ENCODE peak calls at places on chromosomes 1 and 21, in six cellular contexts. One of them, this sample, is unnamed.

GRCh38 chr1:88488277-88488676 is 195.8 kb upstream of the PKN2 start:
- DNase-seq in effector memory CD4-positive, alpha-beta T cell: no peak
- DNase-seq in NAMALWA: no peak
- DNase-seq in right lobe of liver: no peak
- DNase-seq in skeletal muscle cell: no peak
- DNase-seq in NCI-H1694: no peak
- DNase-seq in this sample: no peak

GRCh38 chr1:108813326-108813725 is 43.6 kb downstream of the AKNAD1 start:
- DNase-seq in effector memory CD4-positive, alpha-beta T cell: no peak
- DNase-seq in NAMALWA: no peak
- DNase-seq in right lobe of liver: no peak
- DNase-seq in skeletal muscle cell: no peak
- DNase-seq in NCI-H1694: no peak
- DNase-seq in this sample: no peak

GRCh38 chr1:94060720-94061119 is 60.2 kb downstream of the ABCA4 start:
- DNase-seq in effector memory CD4-positive, alpha-beta T cell: no peak
- DNase-seq in NAMALWA: no peak
- DNase-seq in right lobe of liver: no peak
- DNase-seq in skeletal muscle cell: no peak
- DNase-seq in NCI-H1694: no peak
- DNase-seq in this sample: no peak

GRCh38 chr1:52552236-52552504 is 722 bp downstream of the TUT4 start:
- DNase-seq in effector memory CD4-positive, alpha-beta T cell: peak; percentile 66
- DNase-seq in NAMALWA: peak; percentile 86
- DNase-seq in right lobe of liver: peak; percentile 75
- DNase-seq in skeletal muscle cell: peak; percentile 43
- DNase-seq in NCI-H1694: peak; percentile 16
- DNase-seq in this sample: peak; percentile 38

GRCh38 chr1:182351790-182352364 is 39.7 kb downstream of the GLUL start:
- DNase-seq in effector memory CD4-positive, alpha-beta T cell: no peak
- DNase-seq in NAMALWA: no peak
- DNase-seq in right lobe of liver: no peak
- DNase-seq in skeletal muscle cell: no peak
- DNase-seq in NCI-H1694: no peak
- DNase-seq in this sample: no peak

GRCh38 chr1:17071794-17072193 is 18.0 kb upstream of the SDHB start:
- DNase-seq in effector memory CD4-positive, alpha-beta T cell: no peak
- DNase-seq in NAMALWA: no peak
- DNase-seq in right lobe of liver: no peak
- DNase-seq in skeletal muscle cell: no peak
- DNase-seq in NCI-H1694: no peak
- DNase-seq in this sample: no peak

GRCh38 chr21:41283211-41283818 is 33.3 kb upstream of the FAM3B start:
- DNase-seq in effector memory CD4-positive, alpha-beta T cell: no peak
- DNase-seq in NAMALWA: peak; percentile 86
- DNase-seq in right lobe of liver: no peak
- DNase-seq in skeletal muscle cell: peak; percentile 58
- DNase-seq in NCI-H1694: peak; percentile 72
- DNase-seq in this sample: peak; percentile 75

GRCh38 chr1:154186177-154186576 is 5.7 kb downstream of the TPM3 start:
- DNase-seq in effector memory CD4-positive, alpha-beta T cell: peak; percentile 38
- DNase-seq in NAMALWA: peak; percentile 88
- DNase-seq in right lobe of liver: no peak
- DNase-seq in skeletal muscle cell: peak; percentile 43
- DNase-seq in NCI-H1694: peak; percentile 79
- DNase-seq in this sample: peak; percentile 58

GRCh38 chr1:77620273-77620672 is 62.2 kb downstream of the ZZZ3 start:
- DNase-seq in effector memory CD4-positive, alpha-beta T cell: no peak
- DNase-seq in NAMALWA: no peak
- DNase-seq in right lobe of liver: no peak
- DNase-seq in skeletal muscle cell: no peak
- DNase-seq in NCI-H1694: no peak
- DNase-seq in this sample: no peak

GRCh38 chr1:52551476-52552235 is 1.2 kb downstream of the TUT4 start:
- DNase-seq in effector memory CD4-positive, alpha-beta T cell: peak; percentile 13
- DNase-seq in NAMALWA: no peak
- DNase-seq in right lobe of liver: no peak
- DNase-seq in skeletal muscle cell: no peak
- DNase-seq in NCI-H1694: no peak
- DNase-seq in this sample: no peak

GRCh38 chr1:100860397-100860991 is 34.1 kb downstream of the EXTL2 start:
- DNase-seq in effector memory CD4-positive, alpha-beta T cell: no peak
- DNase-seq in NAMALWA: no peak
- DNase-seq in right lobe of liver: no peak
- DNase-seq in skeletal muscle cell: peak; percentile 36
- DNase-seq in NCI-H1694: no peak
- DNase-seq in this sample: no peak

GRCh38 chr1:27598902-27599528 is 4.9 kb downstream of the AHDC1 start:
- DNase-seq in effector memory CD4-positive, alpha-beta T cell: no peak
- DNase-seq in NAMALWA: no peak
- DNase-seq in right lobe of liver: no peak
- DNase-seq in skeletal muscle cell: no peak
- DNase-seq in NCI-H1694: no peak
- DNase-seq in this sample: no peak

GRCh38 chr21:46637952-46638746 is 2.7 kb downstream of the PRMT2 start:
- DNase-seq in effector memory CD4-positive, alpha-beta T cell: no peak
- DNase-seq in NAMALWA: no peak
- DNase-seq in right lobe of liver: no peak
- DNase-seq in skeletal muscle cell: no peak
- DNase-seq in NCI-H1694: no peak
- DNase-seq in this sample: no peak

GRCh38 chr1:166490437-166490784 is 323.6 kb upstream of the FAM78B start:
- DNase-seq in effector memory CD4-positive, alpha-beta T cell: no peak
- DNase-seq in NAMALWA: no peak
- DNase-seq in right lobe of liver: no peak
- DNase-seq in skeletal muscle cell: no peak
- DNase-seq in NCI-H1694: no peak
- DNase-seq in this sample: no peak

GRCh38 chr1:162696286-162696862 is 64.1 kb downstream of the DDR2 start:
- DNase-seq in effector memory CD4-positive, alpha-beta T cell: no peak
- DNase-seq in NAMALWA: no peak
- DNase-seq in right lobe of liver: no peak
- DNase-seq in skeletal muscle cell: peak; percentile 91
- DNase-seq in NCI-H1694: peak; percentile 82
- DNase-seq in this sample: peak; percentile 63

GRCh38 chr1:35180776-35181374 is 12.1 kb downstream of the SFPQ start:
- DNase-seq in effector memory CD4-positive, alpha-beta T cell: no peak
- DNase-seq in NAMALWA: peak; percentile 45
- DNase-seq in right lobe of liver: no peak
- DNase-seq in skeletal muscle cell: no peak
- DNase-seq in NCI-H1694: no peak
- DNase-seq in this sample: no peak

GRCh38 chr1:21896652-21897532 is 40.2 kb downstream of the HSPG2 start:
- DNase-seq in effector memory CD4-positive, alpha-beta T cell: no peak
- DNase-seq in NAMALWA: no peak
- DNase-seq in right lobe of liver: peak; percentile 57
- DNase-seq in skeletal muscle cell: no peak
- DNase-seq in NCI-H1694: no peak
- DNase-seq in this sample: no peak

GRCh38 chr1:214312530-214313051 is 31.6 kb downstream of the SMYD2 start:
- DNase-seq in effector memory CD4-positive, alpha-beta T cell: no peak
- DNase-seq in NAMALWA: no peak
- DNase-seq in right lobe of liver: peak; percentile 79
- DNase-seq in skeletal muscle cell: no peak
- DNase-seq in NCI-H1694: no peak
- DNase-seq in this sample: no peak

GRCh38 chr1:224929335-224930237 is at the start of gene DNAH14:
- DNase-seq in effector memory CD4-positive, alpha-beta T cell: no peak
- DNase-seq in NAMALWA: no peak
- DNase-seq in right lobe of liver: peak; percentile 94
- DNase-seq in skeletal muscle cell: peak; percentile 34
- DNase-seq in NCI-H1694: no peak
- DNase-seq in this sample: peak; percentile 79

GRCh38 chr1:28110555-28110954 is 22.1 kb upstream of the EYA3 start:
- DNase-seq in effector memory CD4-positive, alpha-beta T cell: no peak
- DNase-seq in NAMALWA: no peak
- DNase-seq in right lobe of liver: no peak
- DNase-seq in skeletal muscle cell: no peak
- DNase-seq in NCI-H1694: no peak
- DNase-seq in this sample: no peak

GRCh38 chr1:220889848-220890287 is 10.6 kb downstream of the HLX start:
- DNase-seq in effector memory CD4-positive, alpha-beta T cell: no peak
- DNase-seq in NAMALWA: no peak
- DNase-seq in right lobe of liver: no peak
- DNase-seq in skeletal muscle cell: no peak
- DNase-seq in NCI-H1694: no peak
- DNase-seq in this sample: no peak

GRCh38 chr1:58968360-58968952 is 184.6 kb upstream of the JUN start:
- DNase-seq in effector memory CD4-positive, alpha-beta T cell: no peak
- DNase-seq in NAMALWA: peak; percentile 50
- DNase-seq in right lobe of liver: peak; percentile 88
- DNase-seq in skeletal muscle cell: peak; percentile 39
- DNase-seq in NCI-H1694: no peak
- DNase-seq in this sample: no peak

GRCh38 chr1:236158719-236159118 is 16.4 kb downstream of the GPR137B start:
- DNase-seq in effector memory CD4-positive, alpha-beta T cell: no peak
- DNase-seq in NAMALWA: no peak
- DNase-seq in right lobe of liver: no peak
- DNase-seq in skeletal muscle cell: no peak
- DNase-seq in NCI-H1694: no peak
- DNase-seq in this sample: no peak

GRCh38 chr1:229867726-229868125 is 199.3 kb upstream of the GALNT2 start:
- DNase-seq in effector memory CD4-positive, alpha-beta T cell: no peak
- DNase-seq in NAMALWA: no peak
- DNase-seq in right lobe of liver: no peak
- DNase-seq in skeletal muscle cell: no peak
- DNase-seq in NCI-H1694: no peak
- DNase-seq in this sample: no peak

GRCh38 chr21:43884012-43884860 is 19.2 kb downstream of the AGPAT3 start:
- DNase-seq in effector memory CD4-positive, alpha-beta T cell: peak; percentile 18
- DNase-seq in NAMALWA: no peak
- DNase-seq in right lobe of liver: no peak
- DNase-seq in skeletal muscle cell: no peak
- DNase-seq in NCI-H1694: no peak
- DNase-seq in this sample: no peak

GRCh38 chr21:41600556-41600955 is 92.6 kb upstream of the TMPRSS2 start:
- DNase-seq in effector memory CD4-positive, alpha-beta T cell: no peak
- DNase-seq in NAMALWA: no peak
- DNase-seq in right lobe of liver: no peak
- DNase-seq in skeletal muscle cell: no peak
- DNase-seq in NCI-H1694: no peak
- DNase-seq in this sample: no peak

GRCh38 chr1:36161656-36162531 is 5.9 kb downstream of the MAP7D1 start:
- DNase-seq in effector memory CD4-positive, alpha-beta T cell: peak; percentile 38
- DNase-seq in NAMALWA: peak; percentile 84
- DNase-seq in right lobe of liver: no peak
- DNase-seq in skeletal muscle cell: no peak
- DNase-seq in NCI-H1694: no peak
- DNase-seq in this sample: no peak

GRCh38 chr1:160030657-160031367 is 978 bp downstream of the PIGM start:
- DNase-seq in effector memory CD4-positive, alpha-beta T cell: no peak
- DNase-seq in NAMALWA: peak; percentile 51
- DNase-seq in right lobe of liver: no peak
- DNase-seq in skeletal muscle cell: no peak
- DNase-seq in NCI-H1694: no peak
- DNase-seq in this sample: no peak

GRCh38 chr1:94329276-94329675 is 88.9 kb upstream of the ABCD3 start:
- DNase-seq in effector memory CD4-positive, alpha-beta T cell: no peak
- DNase-seq in NAMALWA: no peak
- DNase-seq in right lobe of liver: no peak
- DNase-seq in skeletal muscle cell: no peak
- DNase-seq in NCI-H1694: no peak
- DNase-seq in this sample: no peak

GRCh38 chr1:221263831-221264767 is 384.9 kb downstream of the HLX start:
- DNase-seq in effector memory CD4-positive, alpha-beta T cell: no peak
- DNase-seq in NAMALWA: peak; percentile 86
- DNase-seq in right lobe of liver: no peak
- DNase-seq in skeletal muscle cell: peak; percentile 68
- DNase-seq in NCI-H1694: peak; percentile 75
- DNase-seq in this sample: peak; percentile 86

GRCh38 chr1:219790834-219791615 is 137.3 kb downstream of the SLC30A10 start:
- DNase-seq in effector memory CD4-positive, alpha-beta T cell: no peak
- DNase-seq in NAMALWA: no peak
- DNase-seq in right lobe of liver: no peak
- DNase-seq in skeletal muscle cell: peak; percentile 69
- DNase-seq in NCI-H1694: no peak
- DNase-seq in this sample: no peak